ENCODE peak calls at places on chromosomes 1 and 21, in ten cellular contexts. R, E, W, K, L, M, F, A, I and S are unnamed samples.

GRCh38 chr1:44650159-44650831 is 24.0 kb downstream of the TMEM53 start:
- DNase-seq in R (no peak), E (no peak), W (no peak), K (no peak), L (no peak), M (no peak), F (no peak), A (no peak), I (no peak), S (no peak)

GRCh38 chr1:23634840-23635642 is 56.6 kb upstream of the RPL11 start:
- DNase-seq in R (peak), E (peak), W (peak), K (peak), L (peak), M (peak), F (peak), A (peak), I (peak), S (peak)

GRCh38 chr1:230256896-230257295 is 169.2 kb downstream of the PGBD5 start:
- DNase-seq in R (no peak), E (no peak), W (no peak), K (no peak), L (no peak), M (no peak), F (no peak), A (no peak), I (no peak), S (no peak)

GRCh38 chr1:182615468-182616129 is 11.4 kb upstream of the RGS16 start:
- DNase-seq in R (no peak), E (peak), W (no peak), K (no peak), L (no peak), M (no peak), F (peak), A (peak), I (peak), S (no peak)

GRCh38 chr1:226814751-226815496 is 55.5 kb upstream of the PSEN2 start:
- DNase-seq in R (no peak), E (peak), W (peak), K (no peak), L (peak), M (peak), F (peak), A (peak), I (peak), S (peak)

GRCh38 chr1:1250828-1251284 is 4.3 kb upstream of the C1QTNF12 start:
- DNase-seq in R (peak), E (no peak), W (no peak), K (no peak), L (no peak), M (no peak), F (no peak), A (peak), I (no peak), S (no peak)

GRCh38 chr1:1366699-1367067 is 8.3 kb downstream of the AURKAIP1 start:
- DNase-seq in R (no peak), E (no peak), W (no peak), K (no peak), L (no peak), M (no peak), F (no peak), A (no peak), I (no peak), S (no peak)

GRCh38 chr1:199909137-199909536 is 118.4 kb upstream of the NR5A2 start:
- DNase-seq in R (no peak), E (peak), W (no peak), K (no peak), L (no peak), M (no peak), F (no peak), A (no peak), I (peak), S (no peak)

GRCh38 chr1:17272066-17272465 is 23.2 kb downstream of the PADI3 start:
- DNase-seq in R (no peak), E (no peak), W (no peak), K (no peak), L (no peak), M (no peak), F (no peak), A (no peak), I (no peak), S (no peak)

GRCh38 chr1:210288106-210288505 is 40.6 kb upstream of the HHAT start:
- DNase-seq in R (no peak), E (no peak), W (no peak), K (no peak), L (no peak), M (no peak), F (no peak), A (no peak), I (no peak), S (no peak)

GRCh38 chr1:55741516-55741915 is 526.4 kb upstream of the USP24 start:
- DNase-seq in R (no peak), E (no peak), W (no peak), K (no peak), L (no peak), M (no peak), F (no peak), A (peak), I (no peak), S (no peak)

GRCh38 chr21:39867198-39867650 is at the start of gene PCP4:
- DNase-seq in R (peak), E (peak), W (peak), K (peak), L (no peak), M (peak), F (peak), A (peak), I (peak), S (peak)

GRCh38 chr1:199044191-199044590 is 405.4 kb downstream of the PTPRC start:
- DNase-seq in R (no peak), E (no peak), W (no peak), K (no peak), L (no peak), M (no peak), F (no peak), A (no peak), I (no peak), S (no peak)

GRCh38 chr1:242449211-242449610 is 75.3 kb downstream of the PLD5 start:
- DNase-seq in R (no peak), E (no peak), W (no peak), K (no peak), L (no peak), M (no peak), F (no peak), A (no peak), I (no peak), S (no peak)

GRCh38 chr1:53066433-53066832 is 4.4 kb downstream of the PODN start:
- DNase-seq in R (no peak), E (no peak), W (no peak), K (no peak), L (no peak), M (no peak), F (no peak), A (no peak), I (no peak), S (no peak)

GRCh38 chr1:19563336-19564097 is 78.2 kb upstream of the CAPZB start:
- DNase-seq in R (no peak), E (no peak), W (peak), K (no peak), L (peak), M (peak), F (peak), A (peak), I (no peak), S (peak)

GRCh38 chr1:182584746-182585145 is 4.3 kb downstream of the RNASEL start:
- DNase-seq in R (no peak), E (no peak), W (no peak), K (no peak), L (no peak), M (no peak), F (no peak), A (no peak), I (no peak), S (no peak)

GRCh38 chr1:35576061-35576765 is 3.1 kb downstream of the TFAP2E start:
- DNase-seq in R (no peak), E (no peak), W (no peak), K (no peak), L (no peak), M (no peak), F (no peak), A (no peak), I (no peak), S (no peak)

GRCh38 chr21:34969431-34970036 is 79.6 kb downstream of the RUNX1 start:
- DNase-seq in R (no peak), E (no peak), W (no peak), K (no peak), L (no peak), M (no peak), F (no peak), A (no peak), I (no peak), S (no peak)

GRCh38 chr1:197808843-197809242 is 33.6 kb upstream of the DENND1B start:
- DNase-seq in R (no peak), E (no peak), W (no peak), K (peak), L (no peak), M (no peak), F (no peak), A (no peak), I (no peak), S (no peak)

GRCh38 chr1:35505911-35506798 is 51.0 kb downstream of the KIAA0319L start:
- DNase-seq in R (no peak), E (peak), W (peak), K (no peak), L (peak), M (peak), F (no peak), A (peak), I (peak), S (peak)

GRCh38 chr1:167094690-167095089 is 815 bp downstream of the STYXL2 start:
- DNase-seq in R (no peak), E (no peak), W (no peak), K (no peak), L (no peak), M (no peak), F (no peak), A (no peak), I (no peak), S (no peak)

GRCh38 chr1:196409586-196409985 is 198.7 kb downstream of the KCNT2 start:
- DNase-seq in R (no peak), E (peak), W (no peak), K (no peak), L (no peak), M (no peak), F (no peak), A (peak), I (peak), S (no peak)

GRCh38 chr1:156368889-156369684 is at the start of gene RHBG:
- DNase-seq in R (no peak), E (peak), W (peak), K (no peak), L (no peak), M (peak), F (no peak), A (peak), I (peak), S (peak)

GRCh38 chr1:201719812-201720521 is 109.0 kb upstream of the IPO9 start:
- DNase-seq in R (no peak), E (peak), W (peak), K (no peak), L (peak), M (no peak), F (peak), A (peak), I (no peak), S (peak)

GRCh38 chr1:180921386-180921785 is 8.7 kb downstream of the KIAA1614 start:
- DNase-seq in R (no peak), E (no peak), W (no peak), K (no peak), L (no peak), M (no peak), F (no peak), A (no peak), I (no peak), S (no peak)

GRCh38 chr1:205504311-205505075 is at the start of gene CDK18:
- DNase-seq in R (peak), E (no peak), W (peak), K (peak), L (no peak), M (peak), F (peak), A (peak), I (peak), S (peak)

GRCh38 chr1:76666499-76666898 is 200.8 kb upstream of the ST6GALNAC5 start:
- DNase-seq in R (no peak), E (no peak), W (peak), K (no peak), L (no peak), M (no peak), F (no peak), A (no peak), I (no peak), S (peak)

GRCh38 chr1:31765041-31765467 is 914 bp upstream of the ADGRB2 start:
- DNase-seq in R (no peak), E (peak), W (peak), K (peak), L (no peak), M (no peak), F (peak), A (no peak), I (no peak), S (no peak)

GRCh38 chr1:152037920-152038658 is 1.3 kb upstream of the S100A11 start:
- DNase-seq in R (no peak), E (no peak), W (no peak), K (no peak), L (no peak), M (no peak), F (no peak), A (no peak), I (no peak), S (no peak)

GRCh38 chr1:77031101-77031662 is 163.9 kb downstream of the ST6GALNAC5 start:
- DNase-seq in R (no peak), E (no peak), W (no peak), K (no peak), L (peak), M (no peak), F (no peak), A (peak), I (peak), S (no peak)

GRCh38 chr1:19164274-19165015 is 45.6 kb downstream of the UBR4 start:
- DNase-seq in R (no peak), E (no peak), W (peak), K (no peak), L (no peak), M (no peak), F (no peak), A (no peak), I (no peak), S (no peak)

GRCh38 chr1:222464841-222465210 is 83.1 kb downstream of the HHIPL2 start:
- DNase-seq in R (peak), E (peak), W (peak), K (peak), L (no peak), M (peak), F (peak), A (peak), I (peak), S (peak)

GRCh38 chr21:23812485-23812884 is 1794.8 kb downstream of the MRPL39 start:
- DNase-seq in R (no peak), E (no peak), W (no peak), K (no peak), L (no peak), M (no peak), F (no peak), A (no peak), I (no peak), S (no peak)

GRCh38 chr21:36422279-36423098 is 37.3 kb downstream of the CHAF1B start:
- DNase-seq in R (no peak), E (peak), W (peak), K (peak), L (peak), M (peak), F (peak), A (peak), I (peak), S (peak)

GRCh38 chr1:200139661-200140250 is 112.2 kb downstream of the NR5A2 start:
- DNase-seq in R (no peak), E (peak), W (peak), K (peak), L (peak), M (no peak), F (no peak), A (peak), I (peak), S (no peak)